ENCODE peak calls at places on chromosomes 4 and X, in five cellular contexts. O, D, L, C and T are unnamed samples.

GRCh38 chr4:5893013-5893580 is at the start of gene CRMP1:
- DNase-seq in O (peak), D (no peak), L (no peak), C (no peak), T (no peak)

GRCh38 chrX:138886769-138887168 is 175.3 kb upstream of the FGF13 start:
- DNase-seq in O (no peak), D (no peak), L (no peak), C (no peak), T (no peak)

GRCh38 chrX:50450324-50450723 is 20.3 kb downstream of the DGKK start:
- DNase-seq in O (no peak), D (no peak), L (no peak), C (no peak), T (no peak)

GRCh38 chr4:168387091-168387490 is 68.5 kb upstream of the DDX60 start:
- DNase-seq in O (no peak), D (no peak), L (no peak), C (no peak), T (no peak)

GRCh38 chr4:46993075-46994006 is at the start of gene GABRA4:
- DNase-seq in O (no peak), D (no peak), L (peak), C (no peak), T (no peak)

GRCh38 chr4:165398570-165398969 is 19.8 kb downstream of the CPE start:
- DNase-seq in O (peak), D (no peak), L (peak), C (no peak), T (no peak)

GRCh38 chrX:76407795-76408194 is 19.7 kb upstream of the MAGEE1 start:
- DNase-seq in O (no peak), D (no peak), L (no peak), C (no peak), T (no peak)

GRCh38 chr4:184163813-184164212 is 53.9 kb downstream of the ENPP6 start:
- DNase-seq in O (no peak), D (no peak), L (peak), C (no peak), T (peak)

GRCh38 chr4:40214661-40215418 is 18.0 kb downstream of the RHOH start:
- DNase-seq in O (no peak), D (no peak), L (no peak), C (no peak), T (no peak)

GRCh38 chr4:151854731-151855130 is 93.9 kb upstream of the GATB start:
- DNase-seq in O (no peak), D (no peak), L (peak), C (no peak), T (peak)

GRCh38 chrX:48498374-48498809 is 10.4 kb upstream of the PORCN start:
- DNase-seq in O (no peak), D (no peak), L (peak), C (no peak), T (peak)

GRCh38 chrX:22795680-22796079 is 204.1 kb upstream of the DDX53 start:
- DNase-seq in O (no peak), D (no peak), L (peak), C (no peak), T (peak)

GRCh38 chr4:1176398-1177273 is 4.3 kb upstream of the SPON2 start:
- DNase-seq in O (no peak), D (no peak), L (no peak), C (no peak), T (no peak)

GRCh38 chrX:48747415-48748026 is 14.0 kb upstream of the GLOD5 start:
- DNase-seq in O (peak), D (no peak), L (no peak), C (no peak), T (no peak)

GRCh38 chr4:67915400-67915966 is 31.7 kb upstream of the TMPRSS11D start:
- DNase-seq in O (no peak), D (no peak), L (no peak), C (no peak), T (no peak)

GRCh38 chr4:22003878-22004277 is 55.3 kb upstream of the KCNIP4 start:
- DNase-seq in O (no peak), D (no peak), L (no peak), C (no peak), T (no peak)

GRCh38 chr4:69025191-69025998 is 70.9 kb upstream of the UGT2B7 start:
- DNase-seq in O (no peak), D (no peak), L (peak), C (no peak), T (peak)

GRCh38 chrX:7788334-7788733 is 54.6 kb upstream of the VCX start:
- DNase-seq in O (no peak), D (no peak), L (no peak), C (no peak), T (no peak)

GRCh38 chrX:80812176-80812575 is 2.5 kb upstream of the BRWD3 start:
- DNase-seq in O (no peak), D (no peak), L (peak), C (no peak), T (peak)

GRCh38 chr4:41157009-41157408 is 57.3 kb downstream of the APBB2 start:
- DNase-seq in O (peak), D (no peak), L (no peak), C (no peak), T (no peak)

GRCh38 chrX:54089191-54089590 is 44.9 kb upstream of the PHF8 start:
- DNase-seq in O (no peak), D (no peak), L (no peak), C (no peak), T (no peak)

GRCh38 chr4:122480023-122480422 is 23.5 kb upstream of the IL2 start:
- DNase-seq in O (no peak), D (no peak), L (no peak), C (no peak), T (peak)

GRCh38 chr4:101418055-101418454 is 70.7 kb upstream of the PPP3CA start:
- DNase-seq in O (no peak), D (no peak), L (no peak), C (no peak), T (no peak)

GRCh38 chr4:147594107-147594506 is 23.1 kb upstream of the TMEM184C start:
- DNase-seq in O (no peak), D (no peak), L (no peak), C (no peak), T (no peak)

GRCh38 chr4:8769645-8770517 is 101.8 kb downstream of the HMX1 start:
- DNase-seq in O (no peak), D (peak), L (no peak), C (no peak), T (no peak)